ENCODE peak calls at places on chromosomes 2 and 18, in eight cellular contexts. J is aorta, Y is NCI-H524, U is GM04504, M is mucosa of gallbladder, F is D341Med, V is Peyer's patch, Z is LoVo. P is an unnamed sample.

GRCh38 chr2:28507806-28508764 is 12.2 kb downstream of the PLB1 start:
- DNase-seq in J (no peak), Y (no peak), U (no peak), M (peak; percentile 31), F (no peak), V (peak; percentile 76), Z (peak; percentile 86), P (peak; percentile 80)

GRCh38 chr2:25787020-25787419 is 91.3 kb downstream of the ASXL2 start:
- DNase-seq in J (no peak), Y (no peak), U (no peak), M (no peak), F (no peak), V (no peak), Z (no peak), P (no peak)

GRCh38 chr18:45569566-45569965 is 45.7 kb upstream of the SLC14A2 start:
- DNase-seq in J (no peak), Y (no peak), U (no peak), M (no peak), F (no peak), V (no peak), Z (no peak), P (no peak)

GRCh38 chr2:239949537-239949936 is 75.6 kb downstream of the NDUFA10 start:
- DNase-seq in J (peak; percentile 28), Y (no peak), U (no peak), M (no peak), F (no peak), V (no peak), Z (no peak), P (no peak)

GRCh38 chr2:28452534-28453081 is 43.3 kb upstream of the PLB1 start:
- DNase-seq in J (peak; percentile 85), Y (peak; percentile 50), U (no peak), M (peak; percentile 73), F (peak; percentile 79), V (peak; percentile 82), Z (peak; percentile 46), P (peak; percentile 58)

GRCh38 chr2:54549430-54549829 is 93.3 kb downstream of the SPTBN1 start:
- DNase-seq in J (no peak), Y (no peak), U (no peak), M (no peak), F (no peak), V (no peak), Z (no peak), P (no peak)

GRCh38 chr18:64712035-64712434 is 563.1 kb upstream of the LINC00305 start:
- DNase-seq in J (no peak), Y (no peak), U (no peak), M (no peak), F (no peak), V (no peak), Z (no peak), P (peak; percentile 33)

GRCh38 chr18:22606563-22607283 is 189.0 kb upstream of the CTAGE1 start:
- DNase-seq in J (peak; percentile 52), Y (no peak), U (no peak), M (no peak), F (no peak), V (no peak), Z (no peak), P (no peak)

GRCh38 chr18:29873211-29873610 is 1169.3 kb downstream of the DSC3 start:
- DNase-seq in J (no peak), Y (no peak), U (no peak), M (no peak), F (no peak), V (no peak), Z (no peak), P (no peak)

GRCh38 chr2:241561811-241562210 is 3.3 kb downstream of the BOK start:
- DNase-seq in J (peak; percentile 83), Y (no peak), U (no peak), M (peak; percentile 75), F (no peak), V (no peak), Z (no peak), P (no peak)

GRCh38 chr2:223108376-223109100 is 56.5 kb downstream of the KCNE4 start:
- DNase-seq in J (no peak), Y (no peak), U (no peak), M (no peak), F (no peak), V (no peak), Z (no peak), P (no peak)

GRCh38 chr2:136423516-136423996 is 305.6 kb upstream of the CXCR4 start:
- DNase-seq in J (peak; percentile 77), Y (peak; percentile 87), U (peak; percentile 7), M (peak; percentile 65), F (peak; percentile 90), V (peak; percentile 79), Z (peak; percentile 73), P (peak; percentile 86)

GRCh38 chr2:200634231-200634964 is 48.6 kb downstream of the AOX1 start:
- DNase-seq in J (no peak), Y (no peak), U (no peak), M (no peak), F (no peak), V (no peak), Z (no peak), P (no peak)

GRCh38 chr2:17757321-17757720 is 3.4 kb downstream of the GEN1 start:
- DNase-seq in J (no peak), Y (peak; percentile 29), U (no peak), M (peak; percentile 19), F (no peak), V (no peak), Z (no peak), P (no peak)

GRCh38 chr18:22710628-22711380 is 222.3 kb upstream of the RBBP8 start:
- DNase-seq in J (peak; percentile 77), Y (no peak), U (no peak), M (peak; percentile 29), F (peak; percentile 41), V (peak; percentile 72), Z (no peak), P (no peak)

GRCh38 chr18:45637546-45638327 is 22.5 kb downstream of the SLC14A2 start:
- DNase-seq in J (no peak), Y (no peak), U (no peak), M (no peak), F (no peak), V (no peak), Z (no peak), P (no peak)

GRCh38 chr2:34215174-34215573 is 616.1 kb upstream of the FAM98A start:
- DNase-seq in J (no peak), Y (no peak), U (no peak), M (no peak), F (no peak), V (no peak), Z (no peak), P (no peak)

GRCh38 chr18:11976882-11977281 is 4.4 kb upstream of the IMPA2 start:
- DNase-seq in J (no peak), Y (peak; percentile 65), U (no peak), M (no peak), F (no peak), V (no peak), Z (no peak), P (no peak)

GRCh38 chr18:40413160-40413559 is 1541.9 kb upstream of the PIK3C3 start:
- DNase-seq in J (no peak), Y (peak; percentile 59), U (peak; percentile 23), M (no peak), F (peak; percentile 63), V (no peak), Z (no peak), P (peak; percentile 45)

GRCh38 chr2:171595896-171596295 is 73.6 kb downstream of the CYBRD1 start:
- DNase-seq in J (no peak), Y (no peak), U (peak; percentile 83), M (no peak), F (no peak), V (no peak), Z (peak; percentile 34), P (no peak)

GRCh38 chr2:43305537-43305936 is 79.1 kb upstream of the ZFP36L2 start:
- DNase-seq in J (peak; percentile 84), Y (no peak), U (no peak), M (peak; percentile 59), F (no peak), V (no peak), Z (no peak), P (no peak)

GRCh38 chr2:1756456-1756855 is 12.1 kb upstream of the PXDN start:
- DNase-seq in J (no peak), Y (no peak), U (no peak), M (no peak), F (no peak), V (no peak), Z (no peak), P (no peak)

GRCh38 chr18:48201337-48201705 is 207.9 kb downstream of the ZBTB7C start:
- DNase-seq in J (no peak), Y (no peak), U (no peak), M (no peak), F (no peak), V (no peak), Z (no peak), P (no peak)

GRCh38 chr18:68676913-68677312 is 38.0 kb downstream of the TMX3 start:
- DNase-seq in J (no peak), Y (peak; percentile 58), U (no peak), M (no peak), F (no peak), V (no peak), Z (no peak), P (peak; percentile 31)

GRCh38 chr18:8478166-8478967 is 130.9 kb upstream of the RAB12 start:
- DNase-seq in J (peak; percentile 61), Y (peak; percentile 60), U (peak; percentile 17), M (peak; percentile 46), F (peak; percentile 87), V (peak; percentile 72), Z (peak; percentile 33), P (peak; percentile 17)

GRCh38 chr2:103784271-103784670 is 1022.4 kb downstream of the TMEM182 start:
- DNase-seq in J (no peak), Y (no peak), U (no peak), M (no peak), F (no peak), V (no peak), Z (no peak), P (no peak)

GRCh38 chr2:121480826-121481225 is 49.9 kb upstream of the RNU4ATAC start:
- DNase-seq in J (no peak), Y (no peak), U (no peak), M (peak; percentile 50), F (no peak), V (no peak), Z (no peak), P (no peak)

GRCh38 chr2:233141888-233142287 is 81.7 kb downstream of the INPP5D start:
- DNase-seq in J (no peak), Y (no peak), U (no peak), M (no peak), F (no peak), V (no peak), Z (no peak), P (no peak)

GRCh38 chr2:197097578-197098366 is 171.3 kb upstream of the PGAP1 start:
- DNase-seq in J (peak; percentile 67), Y (no peak), U (no peak), M (peak; percentile 60), F (no peak), V (no peak), Z (no peak), P (no peak)

GRCh38 chr2:216315817-216316603 is 56.3 kb downstream of the MARCHF4 start:
- DNase-seq in J (no peak), Y (no peak), U (peak; percentile 40), M (no peak), F (no peak), V (no peak), Z (peak; percentile 40), P (no peak)

GRCh38 chr2:204180671-204181070 is 244.1 kb downstream of the ICOS start:
- DNase-seq in J (no peak), Y (peak; percentile 90), U (no peak), M (no peak), F (peak; percentile 61), V (no peak), Z (no peak), P (no peak)

P was measured in NCI-H510A treated with DMSO at 0.1 percent for 48 hours.